ENCODE peak calls at places on chromosomes 6 and 20, in four cellular contexts. I, S, N and J are unnamed samples. For H3K27me3, the result is how much of the 10 kb centered on the place peaks cover.

GRCh38 chr20:4086771-4087677 is 71.7 kb upstream of the RNF24 start:
- DNase-seq in S (no peak), I (no peak), N (no peak), J (no peak)

GRCh38 chr20:33024609-33025317 is 6.7 kb upstream of the BPIFB6 start:
- DNase-seq in N (no peak), S (no peak), I (no peak), J (no peak)

GRCh38 chr6:129393659-129394058 is 316.3 kb downstream of the ARHGAP18 start:
- DNase-seq in N (no peak), S (no peak), I (no peak), J (no peak)

GRCh38 chr6:25170640-25171039 is 108.5 kb upstream of the CARMIL1 start:
- DNase-seq in N (no peak), I (no peak), S (no peak), J (no peak)

GRCh38 chr20:19786311-19786710 is 28.3 kb downstream of the RIN2 start:
- DNase-seq in N (peak), S (peak), I (no peak), J (no peak)

GRCh38 chr6:169251371-169251802 is 2.3 kb downstream of the THBS2 start:
- DNase-seq in S (no peak), I (no peak), N (peak), J (no peak)

GRCh38 chr6:140345935-140346334 is 971.5 kb upstream of the CITED2 start:
- DNase-seq in N (no peak), I (no peak), S (no peak), J (no peak)

GRCh38 chr6:139977887-139978332 is 603.5 kb upstream of the CITED2 start:
- DNase-seq in S (no peak), I (no peak), N (no peak), J (no peak)

GRCh38 chr6:68238097-68238597 is 396.9 kb upstream of the ADGRB3 start:
- DNase-seq in I (no peak), N (no peak), S (no peak), J (no peak)

GRCh38 chr6:17633465-17634188 is 33.5 kb downstream of the FAM8A1 start:
- DNase-seq in S (no peak), N (no peak), I (no peak), J (no peak)

GRCh38 chr20:19451591-19452295 is 239.3 kb downstream of the SLC24A3 start:
- DNase-seq in I (no peak), N (no peak), S (no peak), J (no peak)

GRCh38 chr20:58702859-58703648 is 10.5 kb downstream of the NPEPL1 start:
- DNase-seq in N (no peak), I (no peak), S (no peak), J (no peak)

GRCh38 chr20:23289249-23289648 is 61.3 kb upstream of the NXT1 start:
- DNase-seq in I (no peak), N (no peak), S (no peak), J (no peak)

GRCh38 chr6:140385686-140386085 is 1011.2 kb upstream of the CITED2 start:
- DNase-seq in S (no peak), I (no peak), N (no peak), J (no peak)

GRCh38 chr6:158018851-158019361 is 37.2 kb downstream of the SYNJ2 start:
- DNase-seq in S (no peak), I (no peak), N (no peak), J (no peak)

GRCh38 chr6:12962995-12963394 is 246.4 kb downstream of the PHACTR1 start:
- DNase-seq in S (no peak), N (no peak), I (no peak), J (no peak)

GRCh38 chr6:13390658-13391057 is 62.3 kb upstream of the TBC1D7 start:
- DNase-seq in N (no peak), S (no peak), I (no peak), J (no peak)

GRCh38 chr20:19777311-19777710 is 19.3 kb downstream of the RIN2 start:
- DNase-seq in I (no peak), S (no peak), N (no peak), J (no peak)

GRCh38 chr20:63015665-63016361 is 9.0 kb upstream of the BHLHE23 start:
- DNase-seq in I (no peak), N (no peak), S (no peak), J (no peak)

GRCh38 chr6:87396595-87397392 is 11.0 kb upstream of the CFAP206 start:
- DNase-seq in S (no peak), I (no peak), N (no peak), J (no peak)

GRCh38 chr6:139613496-139613895 is 239.0 kb upstream of the CITED2 start:
- DNase-seq in S (no peak), N (no peak), I (no peak), J (no peak)

GRCh38 chr6:27757307-27757706 is 154.9 kb downstream of the OR2B2 start:
- DNase-seq in I (no peak), N (no peak), S (no peak), J (peak)

GRCh38 chr6:37493047-37493995 is 6.4 kb downstream of the CCDC167 start:
- DNase-seq in N (no peak), S (no peak), I (no peak), J (no peak)

GRCh38 chr20:58127731-58128130 is 100.7 kb downstream of the ANKRD60 start:
- DNase-seq in S (no peak), N (peak), I (peak), J (peak)

GRCh38 chr6:77447254-77447653 is 16.0 kb downstream of the HTR1B start:
- DNase-seq in I (no peak), S (no peak), N (no peak), J (no peak)

GRCh38 chr6:167550936-167551633 is 226.2 kb downstream of the TTLL2 start:
- DNase-seq in N (peak), I (no peak), S (peak), J (peak)

GRCh38 chr6:3825331-3825831 is 23.8 kb upstream of the FAM50B start:
- DNase-seq in I (no peak), N (peak), S (peak), J (peak)

GRCh38 chr6:136880748-136881460 is 41.2 kb upstream of the SLC35D3 start:
- DNase-seq in I (no peak), N (no peak), S (no peak), J (no peak)

GRCh38 chr20:30602424-30602823 is 655.0 kb upstream of the DEFB115 start:
- DNase-seq in I (no peak), N (no peak), S (no peak), J (no peak)

GRCh38 chr6:38876470-38876869 is 161.4 kb downstream of the DNAH8 start:
- DNase-seq in I (no peak), S (no peak), N (no peak), J (no peak)

GRCh38 chr6:136338486-136338885 is 48.8 kb upstream of the BCLAF1 start:
- DNase-seq in I (no peak), S (no peak), N (no peak), J (no peak)

GRCh38 chr6:56541736-56542366 is 100.8 kb downstream of the DST start:
- DNase-seq in S (no peak), N (no peak), I (no peak), J (no peak)

GRCh38 chr6:38149526-38149925 is 330.0 kb downstream of the ZFAND3 start:
- DNase-seq in S (no peak), I (no peak), N (no peak), J (peak)

GRCh38 chr20:59013959-59014608 is 5.1 kb upstream of the TUBB1 start:
- DNase-seq in I (no peak), N (no peak), S (no peak), J (no peak)

GRCh38 chr6:37182736-37183590 is 13.0 kb downstream of the PIM1 start:
- DNase-seq in I (no peak), S (no peak), N (no peak), J (no peak)

GRCh38 chr6:20197251-20197650 is 15.0 kb downstream of the MBOAT1 start:
- DNase-seq in I (no peak), N (no peak), S (no peak), J (no peak)

GRCh38 chr20:41173791-41174341 is 36.5 kb downstream of the PLCG1 start:
- DNase-seq in N (peak), S (peak), I (no peak), J (peak)

GRCh38 chr6:106748547-106749207 is 119.3 kb downstream of the QRSL1 start:
- DNase-seq in I (no peak), S (no peak), N (no peak), J (no peak)

DNA sequence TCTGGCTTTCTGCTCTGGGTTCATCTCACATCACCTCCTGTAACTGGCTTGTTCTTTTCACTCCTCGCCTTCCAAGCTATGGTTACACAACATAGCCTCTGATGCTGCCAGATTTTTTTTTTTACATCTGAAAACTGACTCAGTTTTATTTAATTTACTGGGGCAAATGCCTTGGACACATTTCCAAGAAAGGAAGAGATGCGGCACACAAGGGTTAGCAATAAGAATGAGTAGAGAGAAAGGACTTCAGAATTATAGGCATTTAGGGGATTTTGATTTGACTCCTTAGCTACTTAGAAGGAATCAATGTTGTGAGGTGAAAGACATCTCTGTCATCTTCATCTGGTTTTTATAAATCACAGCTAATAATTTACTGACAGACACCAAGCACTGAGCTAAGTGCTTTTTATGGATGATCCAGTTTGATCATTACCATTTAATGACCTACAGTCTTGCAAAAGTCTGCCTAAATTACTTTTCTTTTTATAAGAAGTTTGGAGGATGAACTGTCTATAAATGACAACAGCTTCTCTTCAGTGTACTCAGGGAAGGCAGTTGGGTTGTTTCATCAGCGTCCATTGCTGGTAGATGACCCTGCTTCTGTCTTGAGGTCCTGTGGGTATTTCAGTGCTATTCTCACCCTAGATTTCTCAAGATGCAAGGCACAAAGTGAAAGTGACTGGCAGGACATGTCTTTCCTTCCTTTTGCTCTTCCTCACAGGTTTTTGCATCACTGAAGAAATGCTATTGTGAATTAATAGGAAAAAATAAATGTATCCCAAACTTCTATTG is 31.1 kb downstream of the LAMA4 start:
- DNase-seq in S (no peak), I (no peak), N (peak), J (no peak)
- H3K27me3 ChIP-seq in S (under half), I (under half), N (under half), J (under half)

GRCh38 chr6:35084511-35085203 is 56.5 kb downstream of the TCP11 start:
- DNase-seq in N (no peak), S (no peak), I (no peak), J (peak)

GRCh38 chr6:35083507-35083906 is 57.6 kb downstream of the TCP11 start:
- DNase-seq in S (no peak), I (no peak), N (no peak), J (peak)

GRCh38 chr6:35085359-35086281 is 55.5 kb downstream of the TCP11 start:
- DNase-seq in I (no peak), N (no peak), S (no peak), J (peak)

GRCh38 chr6:35082733-35083403 is 58.3 kb downstream of the TCP11 start:
- DNase-seq in S (no peak), I (no peak), N (no peak), J (peak)

GRCh38 chr6:35084041-35084491 is 57.1 kb downstream of the TCP11 start:
- DNase-seq in N (no peak), S (no peak), I (no peak), J (peak)
- H3K27ac ChIP-seq in N (no peak), S (no peak), I (no peak), J (no peak)

DNA sequence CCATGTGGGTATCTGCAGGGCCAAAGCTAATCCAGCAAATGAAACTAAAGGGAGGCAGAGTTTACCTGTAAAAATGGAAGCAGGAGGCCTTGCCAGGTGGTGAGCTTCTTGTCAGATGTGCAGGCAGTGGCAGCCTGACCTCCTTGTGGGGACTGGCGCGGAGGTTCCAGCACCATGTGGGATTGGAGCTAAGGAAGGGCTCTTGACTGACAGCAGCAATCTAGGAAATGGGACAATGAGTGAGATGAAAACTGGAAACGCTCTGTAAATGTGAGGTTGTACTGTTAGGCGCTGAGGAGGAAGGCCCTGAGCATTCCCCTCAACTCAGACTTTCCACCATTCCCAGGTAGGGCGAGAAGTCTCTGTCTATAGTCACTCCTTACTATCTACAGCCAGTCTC is 81.8 kb upstream of the ARMC2 start:
- DNase-seq in N (no peak), S (no peak), I (no peak), J (no peak)
- H3K27me3 ChIP-seq in N (under half), S (under half), I (under half), J (under half)

GRCh38 chr6:142301421-142302391 is at the start of gene ADGRG6:
- DNase-seq in N (no peak), I (peak), S (peak), J (peak)
- H3K27ac ChIP-seq in N (no peak), I (peak), S (no peak), J (peak)